ENCODE peak calls at places on chromosomes 6 and 20, in five cellular contexts. One of them, this sample, is unnamed. For H3K4me1 and H3K79me2, the result is how much of the 10 kb centered on the place peaks cover.

GRCh38 chr20:33005132-33005566 is 916 bp upstream of the SUN5 start:
- DNase-seq in neural progenitor cell: peak
- DNase-seq in osteoblast: peak
- DNase-seq in OCI-LY7: peak
- DNase-seq in HCT116: peak
- DNase-seq in this sample: peak

GRCh38 chr20:15582146-15582776 is 991.0 kb downstream of the KIF16B start:
- DNase-seq in HCT116: no peak
- DNase-seq in OCI-LY7: no peak
- DNase-seq in neural progenitor cell: no peak
- DNase-seq in osteoblast: no peak
- DNase-seq in this sample: no peak

GRCh38 chr6:68652117-68652536 is 17.0 kb downstream of the ADGRB3 start:
- DNase-seq in neural progenitor cell: peak
- DNase-seq in osteoblast: no peak
- DNase-seq in OCI-LY7: no peak
- DNase-seq in HCT116: no peak
- DNase-seq in this sample: no peak

GRCh38 chr6:163263196-163263595 is 151.3 kb upstream of the QKI start:
- DNase-seq in osteoblast: no peak
- DNase-seq in HCT116: no peak
- DNase-seq in OCI-LY7: no peak
- DNase-seq in neural progenitor cell: no peak
- DNase-seq in this sample: no peak

GRCh38 chr6:150928882-150929281 is 63.4 kb downstream of the MTHFD1L start:
- DNase-seq in HCT116: no peak
- DNase-seq in neural progenitor cell: peak
- DNase-seq in OCI-LY7: no peak
- DNase-seq in osteoblast: no peak
- DNase-seq in this sample: no peak

GRCh38 chr6:166515072-166515810 is 71.2 kb downstream of the RAMACL start:
- DNase-seq in neural progenitor cell: no peak
- DNase-seq in OCI-LY7: no peak
- DNase-seq in osteoblast: peak
- DNase-seq in HCT116: peak
- DNase-seq in this sample: peak

GRCh38 chr20:45448250-45448649 is 21.3 kb upstream of the WFDC2 start:
- DNase-seq in HCT116: no peak
- DNase-seq in OCI-LY7: no peak
- DNase-seq in neural progenitor cell: no peak
- DNase-seq in osteoblast: no peak
- DNase-seq in this sample: no peak

GRCh38 chr6:80610821-80611220 is 504.4 kb downstream of the BCKDHB start:
- DNase-seq in HCT116: no peak
- DNase-seq in OCI-LY7: no peak
- DNase-seq in neural progenitor cell: no peak
- DNase-seq in osteoblast: peak
- DNase-seq in this sample: no peak

GRCh38 chr20:57659131-57659788 is 39.0 kb upstream of the ZBP1 start:
- DNase-seq in osteoblast: peak
- DNase-seq in HCT116: no peak
- DNase-seq in neural progenitor cell: no peak
- DNase-seq in OCI-LY7: no peak
- DNase-seq in this sample: peak

GRCh38 chr6:43715056-43715788 is 27.6 kb upstream of the MRPS18A start:
- DNase-seq in HCT116: no peak
- DNase-seq in OCI-LY7: peak
- DNase-seq in osteoblast: no peak
- DNase-seq in neural progenitor cell: no peak
- DNase-seq in this sample: no peak
- H3K4me1 ChIP-seq in HCT116: under half
- H3K4me1 ChIP-seq in OCI-LY7: half or more
- H3K4me1 ChIP-seq in osteoblast: under half
- H3K4me1 ChIP-seq in neural progenitor cell: under half
- H3K4me1 ChIP-seq in this sample: under half

DNA sequence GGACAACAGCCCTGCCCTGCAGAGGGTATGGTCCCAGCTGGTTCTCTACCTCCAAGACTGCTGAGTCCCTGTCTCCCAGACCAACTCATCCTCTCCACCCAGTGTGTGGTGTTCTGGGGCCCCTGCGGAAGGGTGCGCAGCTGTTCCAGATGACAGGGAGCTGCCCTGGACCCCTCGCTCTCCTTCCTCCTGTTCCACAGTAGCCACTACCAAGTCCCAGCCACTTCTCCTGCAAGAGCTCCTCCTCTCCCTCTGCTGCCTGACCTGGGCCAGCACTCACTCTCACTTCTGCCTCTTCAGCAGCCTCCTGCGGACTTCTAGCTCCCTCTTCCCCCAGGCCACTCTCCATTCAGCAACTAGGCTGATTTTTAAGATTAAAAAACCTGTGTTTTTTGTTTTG is 40.1 kb upstream of the TMEM181 start:
- DNase-seq in OCI-LY7: no peak
- DNase-seq in osteoblast: no peak
- DNase-seq in neural progenitor cell: no peak
- DNase-seq in HCT116: no peak
- DNase-seq in this sample: no peak
- H3K4me2 ChIP-seq in OCI-LY7: no peak
- H3K4me2 ChIP-seq in osteoblast: no peak
- H3K4me2 ChIP-seq in neural progenitor cell: no peak
- H3K4me2 ChIP-seq in HCT116: no peak
- H3K4me2 ChIP-seq in this sample: peak

GRCh38 chr6:41700577-41701347 is 34.6 kb downstream of the TFEB start:
- DNase-seq in HCT116: no peak
- DNase-seq in osteoblast: no peak
- DNase-seq in neural progenitor cell: peak
- DNase-seq in OCI-LY7: no peak
- DNase-seq in this sample: no peak
- H3K79me2 ChIP-seq in HCT116: under half
- H3K79me2 ChIP-seq in osteoblast: under half
- H3K79me2 ChIP-seq in neural progenitor cell: under half
- H3K79me2 ChIP-seq in OCI-LY7: under half
- H3K79me2 ChIP-seq in this sample: under half

GRCh38 chr20:5128886-5129285 is 2.1 kb downstream of the CDS2 start:
- DNase-seq in OCI-LY7: no peak
- DNase-seq in neural progenitor cell: no peak
- DNase-seq in HCT116: no peak
- DNase-seq in osteoblast: no peak
- DNase-seq in this sample: no peak

GRCh38 chr20:5135363-5136012 is 8.7 kb downstream of the CDS2 start:
- DNase-seq in OCI-LY7: no peak
- DNase-seq in neural progenitor cell: no peak
- DNase-seq in osteoblast: no peak
- DNase-seq in HCT116: no peak
- DNase-seq in this sample: no peak

GRCh38 chr20:5136096-5136495 is 9.3 kb downstream of the CDS2 start:
- DNase-seq in osteoblast: no peak
- DNase-seq in OCI-LY7: no peak
- DNase-seq in neural progenitor cell: peak
- DNase-seq in HCT116: no peak
- DNase-seq in this sample: no peak

GRCh38 chr20:5131502-5131901 is 4.7 kb downstream of the CDS2 start:
- DNase-seq in osteoblast: no peak
- DNase-seq in OCI-LY7: no peak
- DNase-seq in HCT116: no peak
- DNase-seq in neural progenitor cell: no peak
- DNase-seq in this sample: no peak

DNA sequence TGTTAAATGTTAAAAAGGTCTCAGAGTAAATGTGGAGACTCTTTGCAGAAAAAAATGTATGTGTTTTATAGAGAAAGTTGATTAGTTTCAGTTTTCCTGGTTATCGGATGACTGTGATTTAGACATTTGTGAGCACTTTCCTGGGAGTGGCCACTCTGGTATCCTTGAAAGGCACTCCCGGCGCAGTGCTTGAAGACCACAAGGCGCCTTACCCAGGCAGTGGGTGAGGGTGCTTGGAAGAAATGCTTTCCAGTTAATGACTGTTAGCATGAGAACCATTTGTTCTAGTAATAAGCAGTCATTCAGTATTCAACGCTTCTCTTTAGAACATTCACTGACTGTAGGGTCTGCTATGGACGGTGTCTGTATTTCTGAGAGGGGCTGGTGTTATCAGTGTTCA is 7.2 kb downstream of the CDS2 start:
- DNase-seq in OCI-LY7: no peak
- DNase-seq in neural progenitor cell: no peak
- DNase-seq in HCT116: no peak
- DNase-seq in osteoblast: no peak
- DNase-seq in this sample: no peak
- H3K4me1 ChIP-seq in OCI-LY7: under half
- H3K4me1 ChIP-seq in neural progenitor cell: under half
- H3K4me1 ChIP-seq in HCT116: under half
- H3K4me1 ChIP-seq in osteoblast: under half
- H3K4me1 ChIP-seq in this sample: under half

GRCh38 chr20:13219327-13220193 is 1.5 kb upstream of the ISM1 start:
- DNase-seq in OCI-LY7: no peak
- DNase-seq in osteoblast: peak
- DNase-seq in neural progenitor cell: peak
- DNase-seq in HCT116: no peak
- DNase-seq in this sample: no peak
- H3K4me2 ChIP-seq in OCI-LY7: no peak
- H3K4me2 ChIP-seq in osteoblast: peak
- H3K4me2 ChIP-seq in neural progenitor cell: peak
- H3K4me2 ChIP-seq in HCT116: no peak
- H3K4me2 ChIP-seq in this sample: peak

DNA sequence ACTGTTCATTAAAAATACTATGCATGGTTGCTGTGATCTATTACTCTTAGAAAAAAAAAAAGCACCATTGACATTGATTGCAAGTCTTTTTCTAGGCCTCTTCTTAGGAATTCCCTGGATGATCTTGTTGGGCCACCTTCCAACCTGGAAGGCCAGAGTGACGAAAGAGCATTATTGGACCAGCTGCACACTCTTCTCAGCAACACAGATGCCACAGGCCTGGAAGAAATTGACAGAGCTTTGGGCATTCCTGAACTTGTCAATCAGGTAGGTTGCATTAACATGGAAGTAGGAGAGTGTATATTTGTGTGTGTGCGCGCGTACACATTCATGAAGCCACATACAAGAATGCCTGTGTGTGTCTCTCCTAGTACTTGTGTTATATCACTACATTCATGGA is 140.4 kb downstream of the NCOA3 start:
- DNase-seq in OCI-LY7: no peak
- DNase-seq in neural progenitor cell: no peak
- DNase-seq in HCT116: no peak
- DNase-seq in osteoblast: no peak
- DNase-seq in this sample: no peak
- H3K79me2 ChIP-seq in OCI-LY7: under half
- H3K79me2 ChIP-seq in neural progenitor cell: under half
- H3K79me2 ChIP-seq in HCT116: under half
- H3K79me2 ChIP-seq in osteoblast: under half
- H3K79me2 ChIP-seq in this sample: under half

DNA sequence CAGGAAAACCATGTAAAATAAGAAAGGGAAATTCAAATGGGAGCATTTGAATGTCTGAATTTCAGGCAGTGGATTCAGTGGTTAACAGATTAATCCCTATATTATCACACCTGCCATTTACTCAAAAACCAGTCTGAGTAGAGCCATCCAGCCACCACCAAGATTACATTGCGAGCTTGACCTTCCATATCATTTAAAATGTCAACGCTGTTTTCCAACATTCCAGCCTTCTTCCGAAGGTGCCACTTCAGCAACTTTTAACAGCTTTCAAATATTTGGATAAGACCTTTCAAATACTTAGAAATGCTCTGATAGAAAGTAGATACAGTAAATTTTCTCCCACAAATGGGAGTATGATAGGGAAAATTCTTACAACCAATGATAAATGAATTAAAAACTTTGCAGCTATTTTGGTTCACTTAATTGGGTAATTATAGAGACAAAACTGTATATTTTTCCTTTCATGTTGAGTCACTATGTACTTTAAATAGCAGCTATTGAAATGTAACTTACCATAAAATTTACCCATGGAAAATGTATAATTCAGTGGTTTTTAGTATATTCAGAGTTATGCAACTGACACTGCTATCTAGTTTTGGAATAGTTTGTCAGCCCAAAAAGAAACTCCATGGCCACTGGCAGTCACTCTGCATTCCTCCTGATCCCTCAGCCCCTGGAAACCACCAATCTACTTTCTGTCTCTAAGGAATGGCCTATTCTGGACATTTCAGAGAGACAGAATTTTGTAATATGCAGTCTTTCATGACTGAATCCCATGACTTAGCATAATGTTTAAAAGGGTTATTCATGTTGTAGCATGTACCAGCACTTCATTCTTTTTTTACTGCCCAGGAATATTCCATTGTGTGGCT is 21.6 kb downstream of the EZR start:
- DNase-seq in osteoblast: peak
- DNase-seq in OCI-LY7: no peak
- DNase-seq in HCT116: no peak
- DNase-seq in neural progenitor cell: no peak
- DNase-seq in this sample: no peak
- H3K4me1 ChIP-seq in osteoblast: under half
- H3K4me1 ChIP-seq in OCI-LY7: half or more
- H3K4me1 ChIP-seq in HCT116: half or more
- H3K4me1 ChIP-seq in neural progenitor cell: under half
- H3K4me1 ChIP-seq in this sample: under half

GRCh38 chr6:36660771-36661471 is 17.6 kb upstream of the CDKN1A start:
- DNase-seq in HCT116: no peak
- DNase-seq in neural progenitor cell: peak
- DNase-seq in osteoblast: no peak
- DNase-seq in OCI-LY7: no peak
- DNase-seq in this sample: no peak
- H3K4me2 ChIP-seq in HCT116: peak
- H3K4me2 ChIP-seq in neural progenitor cell: peak
- H3K4me2 ChIP-seq in osteoblast: no peak
- H3K4me2 ChIP-seq in OCI-LY7: peak
- H3K4me2 ChIP-seq in this sample: no peak

This sample was measured in DND-41.